ENCODE peak calls at places on chromosomes 16 and 17, in nine cellular contexts. N, U, K, Y, O, R, G, L and Z are unnamed samples.

GRCh38 chr16:28182183-28182582 is 29.6 kb downstream of the XPO6 start:
- DNase-seq in Y (no peak), O (no peak), K (no peak), N (no peak), L (no peak), R (no peak), G (no peak), U (no peak), Z (no peak)

GRCh38 chr17:46950997-46951621 is 27.9 kb downstream of the RPRML start:
- DNase-seq in N (no peak), G (no peak), L (no peak), R (no peak), Y (no peak), U (no peak), O (no peak), K (no peak), Z (no peak)

GRCh38 chr17:76561332-76561731 is 21.5 kb downstream of the PRCD start:
- DNase-seq in U (no peak), G (no peak), Y (no peak), N (no peak), O (no peak), R (no peak), K (no peak), L (no peak), Z (no peak)

GRCh38 chr16:14454391-14454790 is 175.7 kb downstream of the PARN start:
- DNase-seq in R (no peak), K (no peak), L (no peak), Y (no peak), N (no peak), O (no peak), U (no peak), G (no peak), Z (no peak)

GRCh38 chr16:3095869-3096268 is 3.2 kb downstream of the ZSCAN10 start:
- DNase-seq in R (peak), N (no peak), G (no peak), K (no peak), U (no peak), L (no peak), O (no peak), Y (peak), Z (no peak)

GRCh38 chr17:30244853-30245385 is 9.4 kb upstream of the SLC6A4 start:
- DNase-seq in K (no peak), O (peak), U (no peak), L (no peak), Y (no peak), N (no peak), R (no peak), G (no peak), Z (no peak)

GRCh38 chr16:59296888-59297287 is 562.8 kb upstream of the GOT2 start:
- DNase-seq in U (no peak), R (no peak), O (no peak), N (no peak), L (no peak), K (no peak), G (no peak), Y (no peak), Z (no peak)

GRCh38 chr16:57920891-57921240 is 50.1 kb downstream of the CNGB1 start:
- DNase-seq in R (no peak), L (no peak), N (no peak), K (no peak), O (no peak), G (no peak), Y (no peak), U (no peak), Z (no peak)

GRCh38 chr17:67239597-67239996 is 5.4 kb downstream of the HELZ start:
- DNase-seq in R (no peak), L (no peak), K (no peak), Y (no peak), G (no peak), O (no peak), N (no peak), U (no peak), Z (no peak)

GRCh38 chr17:36068524-36068923 is 4.5 kb downstream of the CCL18 start:
- DNase-seq in Y (no peak), O (no peak), R (no peak), N (no peak), G (no peak), K (no peak), L (no peak), U (no peak), Z (no peak)

GRCh38 chr17:17750881-17751280 is 69.6 kb downstream of the RAI1 start:
- DNase-seq in U (no peak), N (no peak), R (peak), O (no peak), G (no peak), L (no peak), K (no peak), Y (peak), Z (no peak)

GRCh38 chr16:70392606-70393005 is 45.9 kb downstream of the DDX19A start:
- DNase-seq in N (no peak), O (no peak), U (no peak), K (no peak), Y (no peak), L (no peak), G (no peak), R (no peak), Z (no peak)

GRCh38 chr17:17741346-17742023 is 60.2 kb downstream of the RAI1 start:
- DNase-seq in K (peak), G (no peak), L (no peak), U (no peak), N (no peak), O (no peak), R (no peak), Y (no peak), Z (no peak)

GRCh38 chr16:4157376-4157825 is 41.2 kb upstream of the ADCY9 start:
- DNase-seq in N (no peak), Y (no peak), G (no peak), R (no peak), O (no peak), K (no peak), L (no peak), U (no peak), Z (no peak)

GRCh38 chr16:84976644-84977400 is 34.5 kb downstream of the ZDHHC7 start:
- DNase-seq in N (peak), G (peak), U (peak), O (no peak), Y (peak), L (peak), R (peak), K (no peak), Z (peak)

GRCh38 chr17:31824771-31825360 is 34.2 kb downstream of the COPRS start:
- DNase-seq in Y (no peak), U (no peak), R (no peak), K (no peak), O (no peak), L (no peak), N (no peak), G (no peak), Z (no peak)

GRCh38 chr17:45663772-45664171 is 120.3 kb upstream of the CRHR1 start:
- DNase-seq in R (no peak), L (no peak), O (no peak), U (no peak), K (no peak), Y (no peak), G (no peak), N (no peak), Z (no peak)

GRCh38 chr16:12255919-12256665 is 279.6 kb downstream of the SNX29 start:
- DNase-seq in R (no peak), Y (no peak), O (no peak), U (no peak), N (no peak), L (no peak), G (no peak), K (no peak), Z (no peak)

GRCh38 chr17:50685691-50686493 is 21.8 kb downstream of the ANKRD40 start:
- DNase-seq in L (no peak), Y (no peak), R (no peak), U (no peak), O (no peak), N (no peak), K (no peak), G (no peak), Z (no peak)

GRCh38 chr17:35148144-35148543 is 527 bp downstream of the UNC45B start:
- DNase-seq in U (no peak), N (no peak), O (no peak), L (no peak), R (no peak), G (no peak), Y (no peak), K (no peak), Z (peak)

GRCh38 chr16:72921106-72921505 is 126.8 kb downstream of the ZFHX3 start:
- DNase-seq in Y (no peak), K (no peak), R (no peak), U (no peak), G (no peak), N (peak), L (no peak), O (no peak), Z (no peak)

GRCh38 chr17:29591737-29592624 is 951 bp upstream of the ANKRD13B start:
- DNase-seq in G (peak), L (peak), N (peak), Y (peak), K (peak), U (peak), O (peak), R (peak), Z (peak)

GRCh38 chr16:22618842-22619241 is 108.2 kb downstream of the NPIPB5 start:
- DNase-seq in R (no peak), N (no peak), G (no peak), Y (no peak), U (no peak), O (no peak), L (no peak), K (no peak), Z (no peak)

GRCh38 chr16:88325087-88325750 is 57.5 kb upstream of the ZNF469 start:
- DNase-seq in G (no peak), U (no peak), L (no peak), N (no peak), O (no peak), R (no peak), Y (no peak), K (no peak), Z (no peak)

GRCh38 chr16:67773569-67774456 is 32.5 kb downstream of the RANBP10 start:
- DNase-seq in O (no peak), K (peak), R (no peak), U (no peak), Y (no peak), G (no peak), N (no peak), L (no peak), Z (peak)

GRCh38 chr16:53743149-53743566 is 39.2 kb downstream of the FTO start:
- DNase-seq in N (no peak), K (no peak), Y (peak), U (no peak), O (no peak), L (no peak), G (no peak), R (no peak), Z (no peak)

GRCh38 chr17:66405836-66406679 is 103.6 kb downstream of the PRKCA start:
- DNase-seq in K (no peak), R (no peak), N (no peak), O (no peak), L (peak), G (no peak), U (no peak), Y (peak), Z (peak)

GRCh38 chr17:19381361-19381740 is 3.1 kb downstream of the MAPK7 start:
- DNase-seq in K (peak), Y (no peak), U (no peak), N (peak), R (no peak), G (no peak), O (no peak), L (no peak), Z (no peak)

GRCh38 chr16:85584192-85584757 is 28.8 kb upstream of the GSE1 start:
- DNase-seq in U (no peak), N (no peak), R (no peak), Y (no peak), G (no peak), L (no peak), K (no peak), O (no peak), Z (no peak)

GRCh38 chr17:21301593-21302550 is 17.4 kb downstream of the MAP2K3 start:
- DNase-seq in G (peak), U (no peak), O (no peak), R (no peak), N (no peak), Y (no peak), K (no peak), L (no peak), Z (no peak)

GRCh38 chr17:633641-634091 is 81.0 kb downstream of the VPS53 start:
- DNase-seq in O (no peak), G (peak), L (no peak), R (no peak), K (no peak), N (peak), Y (peak), U (no peak), Z (no peak)

GRCh38 chr16:84406006-84406963 is 37.9 kb downstream of the ATP2C2 start:
- DNase-seq in L (no peak), N (no peak), G (no peak), O (no peak), U (no peak), Y (no peak), K (no peak), R (no peak), Z (no peak)

GRCh38 chr16:12191102-12191501 is 214.6 kb downstream of the SNX29 start:
- DNase-seq in R (no peak), N (peak), Y (no peak), L (no peak), G (no peak), K (no peak), U (no peak), O (no peak), Z (no peak)

GRCh38 chr17:47618416-47618815 is 31.3 kb upstream of the KPNB1 start:
- DNase-seq in N (no peak), R (no peak), L (no peak), Y (no peak), U (no peak), O (no peak), K (no peak), G (no peak), Z (no peak)

GRCh38 chr17:72383053-72383847 is 262.4 kb downstream of the SOX9 start:
- DNase-seq in U (no peak), L (no peak), G (peak), N (no peak), K (no peak), O (no peak), Y (no peak), R (no peak), Z (no peak)

GRCh38 chr16:29662729-29663019 is 373 bp upstream of the SPN start:
- DNase-seq in N (no peak), R (peak), O (no peak), K (no peak), G (no peak), U (peak), Y (no peak), L (no peak), Z (no peak)
- TF ChIP-seq POLR2A in N (no peak), R (no peak), O (no peak), K (no peak), G (no peak), U (no peak), Y (no peak), L (no peak), Z (no peak)

DNA sequence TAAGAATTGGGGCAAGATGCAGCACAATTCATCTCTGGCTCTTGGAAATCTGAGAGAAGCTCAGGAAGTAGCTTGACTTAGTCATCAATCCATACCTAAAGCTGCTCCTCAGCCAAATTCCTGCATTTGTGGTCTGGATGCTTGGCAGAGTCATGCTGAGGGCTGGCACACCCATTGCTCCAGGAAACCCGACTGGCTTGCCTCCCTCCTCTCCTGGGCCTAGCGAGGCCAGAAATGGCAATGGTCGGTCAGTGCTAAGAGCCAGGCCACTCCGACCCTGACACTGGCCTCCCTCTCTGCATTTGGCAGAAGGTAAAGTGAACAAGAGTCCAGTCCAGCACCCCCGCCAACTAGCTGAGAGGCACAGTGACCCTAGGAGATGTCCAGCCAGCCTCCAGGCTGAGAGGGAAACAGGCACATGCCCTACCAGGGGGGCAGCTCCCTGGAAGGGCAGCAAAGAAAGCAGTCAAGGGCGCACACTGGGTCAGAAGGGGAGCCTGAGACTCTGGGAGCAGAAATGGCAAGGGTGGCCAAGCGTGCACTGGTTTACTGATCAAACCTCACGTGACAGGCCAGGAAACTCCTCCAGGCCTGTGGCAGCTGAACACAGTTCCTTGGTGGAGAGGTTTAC is 10.0 kb downstream of the POLDIP2 start:
- DNase-seq in G (no peak), K (no peak), U (peak), N (no peak), R (no peak), O (peak), L (no peak), Y (peak), Z (peak)
- TF ChIP-seq POLR2A in G (no peak), K (no peak), U (no peak), N (no peak), R (no peak), O (no peak), L (no peak), Y (no peak), Z (peak)

DNA sequence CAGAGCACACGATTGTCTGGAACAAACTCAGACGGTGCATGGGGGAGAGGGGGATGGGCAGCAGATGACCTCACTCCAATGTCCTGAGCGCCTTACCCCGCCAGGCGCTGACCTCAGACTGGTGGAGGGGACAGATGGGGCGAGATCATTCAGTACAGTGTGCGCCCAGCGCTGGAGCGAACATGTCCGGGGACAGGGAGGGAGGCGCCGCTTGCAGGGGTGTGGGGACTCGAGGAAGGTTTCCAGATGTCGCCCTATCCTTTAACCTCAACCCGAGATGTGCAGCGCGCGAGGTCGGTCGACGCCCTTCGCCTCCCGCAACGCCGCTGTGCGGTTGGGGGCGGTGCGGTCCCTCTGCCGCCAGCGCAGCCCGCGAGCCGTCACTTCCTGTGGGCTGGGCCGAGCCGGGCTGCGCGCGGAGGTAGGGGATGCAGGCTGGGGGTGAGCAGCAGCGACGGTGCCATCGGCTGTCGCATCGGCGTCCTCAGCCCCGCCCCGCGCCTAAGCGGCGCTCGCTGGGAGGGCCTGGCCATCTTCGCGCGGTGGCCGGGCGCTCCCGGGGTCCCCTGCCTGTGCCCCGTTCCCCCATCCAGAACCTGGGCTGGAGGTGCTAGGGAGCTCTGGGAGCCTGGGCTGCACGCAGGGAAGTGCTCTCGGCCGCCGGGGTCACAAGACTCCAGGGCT is 5.3 kb upstream of the CDR2L start:
- DNase-seq in Y (peak), G (peak), U (peak), R (peak), N (peak), O (peak), K (peak), L (no peak), Z (peak)
- TF ChIP-seq POLR2A in Y (peak), G (peak), U (no peak), R (peak), N (peak), O (peak), K (peak), L (no peak), Z (peak)

GRCh38 chr17:81244358-81245023 is 5.4 kb downstream of the NDUFAF8 start:
- DNase-seq in U (no peak), O (no peak), G (no peak), R (no peak), L (no peak), K (no peak), Y (no peak), N (no peak), Z (no peak)

GRCh38 chr17:81242421-81243332 is 3.6 kb downstream of the NDUFAF8 start:
- DNase-seq in K (no peak), O (no peak), L (no peak), R (no peak), N (no peak), Y (no peak), G (no peak), U (no peak), Z (no peak)

GRCh38 chr17:81245024-81245664 is 6.0 kb downstream of the NDUFAF8 start:
- DNase-seq in U (no peak), N (no peak), G (no peak), K (no peak), Y (no peak), R (no peak), L (no peak), O (no peak), Z (no peak)

GRCh38 chr17:81241648-81242420 is 2.7 kb downstream of the NDUFAF8 start:
- DNase-seq in N (no peak), O (peak), U (peak), L (no peak), Y (peak), R (peak), K (peak), G (peak), Z (peak)

DNA sequence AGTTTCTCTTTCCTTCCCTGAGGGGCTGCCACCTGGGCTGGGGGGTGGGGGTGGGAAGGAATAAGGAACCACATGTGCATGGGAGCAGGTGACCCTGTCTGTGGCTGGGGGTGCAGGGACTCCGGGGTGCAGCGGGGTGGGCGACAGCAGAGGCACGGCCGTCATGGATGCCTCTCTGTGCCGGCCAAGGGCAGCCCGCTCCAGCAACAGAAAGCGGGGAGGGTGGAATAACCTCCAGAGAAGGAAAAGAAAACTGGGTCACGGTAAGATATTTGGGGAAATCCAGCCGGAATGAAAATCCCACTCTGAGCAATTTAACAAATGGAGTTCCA is 4.2 kb downstream of the NDUFAF8 start:
- DNase-seq in N (no peak), G (no peak), Y (no peak), R (no peak), O (no peak), U (no peak), K (no peak), L (no peak), Z (no peak)
- TF ChIP-seq POLR2A in N (no peak), G (no peak), Y (no peak), R (no peak), O (no peak), U (no peak), K (no peak), L (no peak), Z (no peak)